ENCODE peak calls at places on chromosome 1, in five cellular contexts. One of them, this sample, is unnamed.
A peak's percentile ranks its signal among the peaks of the same experiment; 100 is the strongest.

GRCh38 chr1:223712184-223712855 is at the start of gene CAPN2:
- DNase-seq in activated CD4-positive, alpha-beta memory T cell treated with anti-CD3 and anti-CD28 coated beads, Interleukin-2, amount 10 ng/mL, durations not matched to agents 7 days and 5 days: peak; percentile 75
- DNase-seq in activated naive CD4-positive, alpha-beta T cell treated with anti-CD3 and anti-CD28 coated beads for 36 hours: peak; percentile 65
- DNase-seq in CD8-positive, alpha-beta memory T cell: peak; percentile 53
- DNase-seq in fibroblast of lung: peak; percentile 89
- DNase-seq in this sample: peak; percentile 50

GRCh38 chr1:24294228-24294672 is 24.9 kb upstream of the GRHL3 start:
- DNase-seq in activated CD4-positive, alpha-beta memory T cell treated with anti-CD3 and anti-CD28 coated beads, Interleukin-2, amount 10 ng/mL, durations not matched to agents 7 days and 5 days: no peak
- DNase-seq in activated naive CD4-positive, alpha-beta T cell treated with anti-CD3 and anti-CD28 coated beads for 36 hours: no peak
- DNase-seq in CD8-positive, alpha-beta memory T cell: no peak
- DNase-seq in fibroblast of lung: peak; percentile 99
- DNase-seq in this sample: no peak

GRCh38 chr1:7295946-7296345 is 475.1 kb upstream of the VAMP3 start:
- DNase-seq in activated CD4-positive, alpha-beta memory T cell treated with anti-CD3 and anti-CD28 coated beads, Interleukin-2, amount 10 ng/mL, durations not matched to agents 7 days and 5 days: no peak
- DNase-seq in activated naive CD4-positive, alpha-beta T cell treated with anti-CD3 and anti-CD28 coated beads for 36 hours: no peak
- DNase-seq in CD8-positive, alpha-beta memory T cell: no peak
- DNase-seq in fibroblast of lung: no peak
- DNase-seq in this sample: no peak

GRCh38 chr1:221240652-221241051 is 361.4 kb downstream of the HLX start:
- DNase-seq in activated CD4-positive, alpha-beta memory T cell treated with anti-CD3 and anti-CD28 coated beads, Interleukin-2, amount 10 ng/mL, durations not matched to agents 7 days and 5 days: no peak
- DNase-seq in activated naive CD4-positive, alpha-beta T cell treated with anti-CD3 and anti-CD28 coated beads for 36 hours: no peak
- DNase-seq in CD8-positive, alpha-beta memory T cell: no peak
- DNase-seq in fibroblast of lung: no peak
- DNase-seq in this sample: no peak

GRCh38 chr1:82464362-82464931 is 663.7 kb downstream of the ADGRL2 start:
- DNase-seq in activated CD4-positive, alpha-beta memory T cell treated with anti-CD3 and anti-CD28 coated beads, Interleukin-2, amount 10 ng/mL, durations not matched to agents 7 days and 5 days: no peak
- DNase-seq in activated naive CD4-positive, alpha-beta T cell treated with anti-CD3 and anti-CD28 coated beads for 36 hours: no peak
- DNase-seq in CD8-positive, alpha-beta memory T cell: no peak
- DNase-seq in fibroblast of lung: peak; percentile 97
- DNase-seq in this sample: peak; percentile 68

GRCh38 chr1:9275567-9276034 is 17.1 kb upstream of the SPSB1 start:
- DNase-seq in activated CD4-positive, alpha-beta memory T cell treated with anti-CD3 and anti-CD28 coated beads, Interleukin-2, amount 10 ng/mL, durations not matched to agents 7 days and 5 days: peak; percentile 90
- DNase-seq in activated naive CD4-positive, alpha-beta T cell treated with anti-CD3 and anti-CD28 coated beads for 36 hours: peak; percentile 85
- DNase-seq in CD8-positive, alpha-beta memory T cell: peak; percentile 42
- DNase-seq in fibroblast of lung: peak; percentile 86
- DNase-seq in this sample: no peak

GRCh38 chr1:50373532-50373931 is 49.7 kb downstream of the DMRTA2 start:
- DNase-seq in activated CD4-positive, alpha-beta memory T cell treated with anti-CD3 and anti-CD28 coated beads, Interleukin-2, amount 10 ng/mL, durations not matched to agents 7 days and 5 days: no peak
- DNase-seq in activated naive CD4-positive, alpha-beta T cell treated with anti-CD3 and anti-CD28 coated beads for 36 hours: no peak
- DNase-seq in CD8-positive, alpha-beta memory T cell: no peak
- DNase-seq in fibroblast of lung: no peak
- DNase-seq in this sample: no peak

GRCh38 chr1:51331206-51332100 is 1.1 kb upstream of the TTC39A start:
- DNase-seq in activated CD4-positive, alpha-beta memory T cell treated with anti-CD3 and anti-CD28 coated beads, Interleukin-2, amount 10 ng/mL, durations not matched to agents 7 days and 5 days: no peak
- DNase-seq in activated naive CD4-positive, alpha-beta T cell treated with anti-CD3 and anti-CD28 coated beads for 36 hours: no peak
- DNase-seq in CD8-positive, alpha-beta memory T cell: no peak
- DNase-seq in fibroblast of lung: peak; percentile 52
- DNase-seq in this sample: no peak

GRCh38 chr1:181669209-181669608 is 185.9 kb downstream of the CACNA1E start:
- DNase-seq in activated CD4-positive, alpha-beta memory T cell treated with anti-CD3 and anti-CD28 coated beads, Interleukin-2, amount 10 ng/mL, durations not matched to agents 7 days and 5 days: no peak
- DNase-seq in activated naive CD4-positive, alpha-beta T cell treated with anti-CD3 and anti-CD28 coated beads for 36 hours: no peak
- DNase-seq in CD8-positive, alpha-beta memory T cell: no peak
- DNase-seq in fibroblast of lung: peak; percentile 0
- DNase-seq in this sample: no peak

GRCh38 chr1:205595435-205595834 is 36.4 kb downstream of the ELK4 start:
- DNase-seq in activated CD4-positive, alpha-beta memory T cell treated with anti-CD3 and anti-CD28 coated beads, Interleukin-2, amount 10 ng/mL, durations not matched to agents 7 days and 5 days: peak; percentile 3
- DNase-seq in activated naive CD4-positive, alpha-beta T cell treated with anti-CD3 and anti-CD28 coated beads for 36 hours: no peak
- DNase-seq in CD8-positive, alpha-beta memory T cell: no peak
- DNase-seq in fibroblast of lung: no peak
- DNase-seq in this sample: no peak

This sample was measured in NCI-H1092.